ENCODE peak calls at places on chromosome 9, in seven cellular contexts. A, Q, N, L, D, Z and O are unnamed samples.

GRCh38 chr9:116232425-116233159 is 79.0 kb downstream of the PAPPA start:
- DNase-seq in A (no peak), Q (no peak), N (no peak), L (no peak), D (no peak), Z (no peak), O (no peak)

GRCh38 chr9:98811051-98811650 is 3.7 kb downstream of the GALNT12 start:
- DNase-seq in A (no peak), Q (no peak), N (no peak), L (peak), D (no peak), Z (no peak), O (no peak)

GRCh38 chr9:88791105-88791805 is 200.0 kb upstream of the S1PR3 start:
- DNase-seq in A (no peak), Q (no peak), N (no peak), L (peak), D (peak), Z (no peak), O (no peak)

GRCh38 chr9:68750786-68751185 is 45.7 kb downstream of the PIP5K1B start:
- DNase-seq in A (no peak), Q (no peak), N (no peak), L (peak), D (no peak), Z (no peak), O (no peak)

GRCh38 chr9:128393971-128394370 is 22.8 kb downstream of the URM1 start:
- DNase-seq in A (no peak), Q (no peak), N (no peak), L (no peak), D (no peak), Z (no peak), O (no peak)

GRCh38 chr9:100999914-101000540 is 28.5 kb upstream of the PLPPR1 start:
- DNase-seq in A (no peak), Q (no peak), N (no peak), L (no peak), D (no peak), Z (no peak), O (no peak)

GRCh38 chr9:8660383-8660782 is 860.8 kb upstream of the DMAC1 start:
- DNase-seq in A (no peak), Q (no peak), N (peak), L (no peak), D (peak), Z (no peak), O (peak)

GRCh38 chr9:12253941-12254340 is 439.2 kb upstream of the TYRP1 start:
- DNase-seq in A (no peak), Q (no peak), N (no peak), L (no peak), D (no peak), Z (no peak), O (no peak)

GRCh38 chr9:36136894-36137391 is 410 bp downstream of the GLIPR2 start:
- DNase-seq in A (no peak), Q (no peak), N (no peak), L (no peak), D (peak), Z (no peak), O (peak)

GRCh38 chr9:117411547-117411946 is 3.3 kb downstream of the ASTN2 start:
- DNase-seq in A (no peak), Q (no peak), N (no peak), L (no peak), D (peak), Z (no peak), O (peak)

GRCh38 chr9:129023036-129023907 is 4.9 kb downstream of the SH3GLB2 start:
- DNase-seq in A (no peak), Q (no peak), N (no peak), L (peak), D (no peak), Z (no peak), O (peak)

GRCh38 chr9:125378778-125379177 is 117.2 kb downstream of the GAPVD1 start:
- DNase-seq in A (no peak), Q (no peak), N (no peak), L (no peak), D (no peak), Z (no peak), O (no peak)

GRCh38 chr9:36823466-36823865 is 210.6 kb downstream of the PAX5 start:
- DNase-seq in A (no peak), Q (no peak), N (no peak), L (no peak), D (no peak), Z (no peak), O (no peak)

GRCh38 chr9:94134629-94135028 is 50.4 kb downstream of the PTPDC1 start:
- DNase-seq in A (no peak), Q (no peak), N (no peak), L (no peak), D (no peak), Z (no peak), O (no peak)

GRCh38 chr9:34986541-34987047 is 3.0 kb upstream of the DNAJB5 start:
- DNase-seq in A (peak), Q (no peak), N (peak), L (no peak), D (peak), Z (no peak), O (no peak)

GRCh38 chr9:113591899-113592625 is 128.5 kb downstream of the RGS3 start:
- DNase-seq in A (no peak), Q (no peak), N (no peak), L (no peak), D (no peak), Z (no peak), O (no peak)

GRCh38 chr9:120433701-120434100 is 146.3 kb downstream of the CDK5RAP2 start:
- DNase-seq in A (no peak), Q (no peak), N (no peak), L (no peak), D (no peak), Z (no peak), O (no peak)

GRCh38 chr9:88578486-88579362 is 43.7 kb downstream of the NXNL2 start:
- DNase-seq in A (peak), Q (peak), N (peak), L (peak), D (peak), Z (peak), O (peak)

GRCh38 chr9:133111461-133112360 is 9.3 kb downstream of the RALGDS start:
- DNase-seq in A (no peak), Q (no peak), N (peak), L (no peak), D (no peak), Z (no peak), O (no peak)

GRCh38 chr9:96719538-96720315 is 58.2 kb downstream of the ZNF510 start:
- DNase-seq in A (no peak), Q (no peak), N (no peak), L (no peak), D (no peak), Z (no peak), O (no peak)

GRCh38 chr9:137689745-137690529 is 71.1 kb downstream of the EHMT1 start:
- DNase-seq in A (no peak), Q (no peak), N (no peak), L (no peak), D (peak), Z (no peak), O (no peak)

GRCh38 chr9:99056876-99057664 is 47.8 kb upstream of the TGFBR1 start:
- DNase-seq in A (no peak), Q (no peak), N (no peak), L (peak), D (peak), Z (no peak), O (no peak)

GRCh38 chr9:134315716-134316443 is 10.4 kb upstream of the RXRA start:
- DNase-seq in A (no peak), Q (no peak), N (peak), L (no peak), D (no peak), Z (no peak), O (no peak)

GRCh38 chr9:14205463-14205862 is 108.5 kb downstream of the NFIB start:
- DNase-seq in A (no peak), Q (no peak), N (no peak), L (peak), D (no peak), Z (no peak), O (no peak)